ENCODE peak calls at places on chromosomes 7 and 10, in six cellular contexts. E is AG04450, A is thoracic aorta, K is tibial artery, I is SK-N-SH, R is esophagus muscularis mucosa. O is an unnamed sample. For H3K9me3, the result is how much of the 10 kb centered on the place peaks cover.

GRCh38 chr7:138864667-138865066 is 66.7 kb upstream of the ATP6V0A4 start:
- DNase-seq in E (peak), A (no peak), K (no peak), I (no peak), R (no peak), O (no peak)

GRCh38 chr7:94355389-94355788 is 39.3 kb upstream of the COL1A2 start:
- DNase-seq in E (no peak), A (no peak), K (no peak), I (no peak), R (no peak), O (no peak)

GRCh38 chr10:29344073-29344820 is 55.4 kb downstream of the LYZL1 start:
- DNase-seq in E (no peak), A (no peak), K (no peak), I (no peak), R (no peak), O (no peak)

GRCh38 chr10:112955736-112956421 is 5.8 kb downstream of the TCF7L2 start:
- DNase-seq in E (peak), A (no peak), K (no peak), I (no peak), R (no peak), O (no peak)

GRCh38 chr7:34107306-34107705 is 202.0 kb downstream of the BMPER start:
- DNase-seq in E (no peak), A (no peak), K (peak), I (no peak), R (no peak), O (no peak)

GRCh38 chr7:131107343-131108211 is 220.1 kb upstream of the MKLN1 start:
- DNase-seq in E (no peak), A (peak), K (peak), I (peak), R (peak), O (peak)

GRCh38 chr10:11161910-11162309 is 144.2 kb downstream of the CELF2 start:
- DNase-seq in E (no peak), A (no peak), K (no peak), I (no peak), R (no peak), O (no peak)

GRCh38 chr7:6375346-6376101 is 72.2 kb downstream of the DAGLB start:
- DNase-seq in E (no peak), A (no peak), K (no peak), I (no peak), R (no peak), O (no peak)

GRCh38 chr7:157729566-157729965 is 392.8 kb downstream of the DNAJB6 start:
- DNase-seq in E (no peak), A (no peak), K (no peak), I (no peak), R (no peak), O (no peak)

GRCh38 chr10:98619446-98619845 is 172.7 kb upstream of the HPS1 start:
- DNase-seq in E (no peak), A (no peak), K (no peak), I (no peak), R (no peak), O (no peak)

GRCh38 chr10:87750001-87750651 is 67.9 kb downstream of the ATAD1 start:
- DNase-seq in E (peak), A (no peak), K (no peak), I (no peak), R (no peak), O (no peak)

GRCh38 chr7:36357054-36357453 is 32.6 kb upstream of the ANLN start:
- DNase-seq in E (no peak), A (no peak), K (no peak), I (no peak), R (no peak), O (no peak)

GRCh38 chr10:21174670-21175495 is 277.8 kb upstream of the NEBL start:
- DNase-seq in E (no peak), A (no peak), K (no peak), I (no peak), R (no peak), O (no peak)

GRCh38 chr10:78177431-78178185 is 143.9 kb downstream of the RPS24 start:
- DNase-seq in E (no peak), A (no peak), K (no peak), I (no peak), R (no peak), O (peak)

GRCh38 chr10:86110156-86110786 is 256.3 kb downstream of the GRID1 start:
- DNase-seq in E (no peak), A (no peak), K (no peak), I (no peak), R (no peak), O (no peak)

GRCh38 chr10:93398528-93398927 is 83.6 kb downstream of the MYOF start:
- DNase-seq in E (no peak), A (no peak), K (no peak), I (no peak), R (no peak), O (no peak)

GRCh38 chr7:84247591-84247990 is 53.0 kb upstream of the SEMA3A start:
- DNase-seq in E (no peak), A (no peak), K (no peak), I (no peak), R (no peak), O (no peak)

GRCh38 chr10:47366731-47367460 is 17.2 kb downstream of the ZNF488 start:
- DNase-seq in E (no peak), A (no peak), K (no peak), I (no peak), R (no peak), O (no peak)

GRCh38 chr10:63651864-63652263 is 130.7 kb downstream of the REEP3 start:
- DNase-seq in E (no peak), A (no peak), K (no peak), I (peak), R (no peak), O (no peak)

GRCh38 chr10:98636921-98637329 is 190.2 kb upstream of the HPS1 start:
- DNase-seq in E (no peak), A (no peak), K (no peak), I (no peak), R (no peak), O (no peak)

GRCh38 chr7:143042159-143042820 is 9.9 kb upstream of the OR6V1 start:
- DNase-seq in E (no peak), A (no peak), K (no peak), I (no peak), R (no peak), O (no peak)

GRCh38 chr7:2821842-2822507 is 22.1 kb downstream of the GNA12 start:
- DNase-seq in E (peak), A (no peak), K (no peak), I (no peak), R (no peak), O (no peak)

GRCh38 chr7:97871659-97872024 is 566 bp downstream of the ASNS start:
- DNase-seq in E (no peak), A (no peak), K (no peak), I (no peak), R (no peak), O (no peak)

GRCh38 chr10:3481496-3481895 is 303.5 kb downstream of the KLF6 start:
- DNase-seq in E (no peak), A (no peak), K (no peak), I (no peak), R (no peak), O (no peak)

GRCh38 chr10:6327906-6328707 is 125.4 kb downstream of the PFKFB3 start:
- DNase-seq in E (no peak), A (no peak), K (no peak), I (no peak), R (no peak), O (no peak)

GRCh38 chr7:16644624-16644986 is 949 bp downstream of the ANKMY2 start:
- DNase-seq in E (no peak), A (no peak), K (peak), I (no peak), R (no peak), O (peak)

GRCh38 chr10:117092386-117092785 is 45.7 kb downstream of the VAX1 start:
- DNase-seq in E (no peak), A (no peak), K (no peak), I (no peak), R (no peak), O (no peak)

GRCh38 chr7:38451840-38452239 is 178.4 kb upstream of the TARP start:
- DNase-seq in E (no peak), A (no peak), K (no peak), I (peak), R (no peak), O (no peak)

GRCh38 chr10:71187600-71187999 is 24.8 kb upstream of the UNC5B start:
- DNase-seq in E (no peak), A (no peak), K (peak), I (no peak), R (no peak), O (no peak)

GRCh38 chr10:3811331-3811870 is 26.4 kb upstream of the KLF6 start:
- DNase-seq in E (no peak), A (no peak), K (no peak), I (no peak), R (peak), O (no peak)

GRCh38 chr10:95655571-95656290 is 780 bp downstream of the ALDH18A1 start:
- DNase-seq in E (no peak), A (no peak), K (no peak), I (peak), R (peak), O (no peak)

DNA sequence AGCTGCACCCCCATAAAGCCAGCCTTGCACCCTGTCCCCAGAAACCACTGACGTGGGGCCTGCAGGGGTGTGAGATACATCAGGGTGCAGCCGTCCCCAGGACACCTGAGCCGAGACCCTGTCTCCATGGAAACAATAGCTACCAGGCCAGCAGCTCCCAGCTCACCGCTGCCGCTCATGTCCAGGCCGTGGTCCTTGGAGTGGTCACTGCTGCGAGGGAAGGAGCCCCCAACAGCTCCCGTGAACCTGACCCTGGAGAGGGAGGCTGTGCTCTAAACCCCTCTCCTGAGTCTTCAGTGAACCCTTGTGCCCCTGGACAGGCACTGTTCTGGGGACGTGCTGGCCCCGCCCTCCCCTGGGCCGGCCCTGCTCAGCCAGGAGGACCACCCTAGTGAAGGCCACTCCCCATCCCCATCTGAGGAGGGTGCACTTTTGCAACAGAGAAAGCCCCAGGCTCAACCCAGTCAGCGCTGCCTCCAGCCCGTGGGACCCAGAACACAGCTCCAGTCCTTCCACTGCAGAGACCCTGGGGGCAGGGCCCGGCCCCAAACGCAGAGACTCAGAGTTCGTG is 19.6 kb upstream of the INPP5A start:
- DNase-seq in E (no peak), A (no peak), K (peak), I (no peak), R (no peak), O (peak)
- H3K27ac ChIP-seq in E (peak), A (peak), K (peak), I (peak), R (peak), O (peak)

GRCh38 chr7:64113981-64114380 is 68.7 kb downstream of the ZNF727 start:
- DNase-seq in E (no peak), A (no peak), K (no peak), I (no peak), R (no peak), O (no peak)

GRCh38 chr7:64114791-64115190 is 69.6 kb downstream of the ZNF727 start:
- DNase-seq in E (no peak), A (no peak), K (no peak), I (no peak), R (no peak), O (no peak)
- H3K9me3 ChIP-seq in E (half or more), A (under half), K (under half), I (under half), R (under half), O (under half)

GRCh38 chr10:60853672-60854071 is 75.4 kb downstream of the CDK1 start:
- DNase-seq in E (no peak), A (no peak), K (no peak), I (no peak), R (no peak), O (no peak)

GRCh38 chr10:60856405-60856804 is 78.1 kb downstream of the CDK1 start:
- DNase-seq in E (no peak), A (no peak), K (no peak), I (no peak), R (no peak), O (no peak)

GRCh38 chr10:60849762-60850161 is 71.5 kb downstream of the CDK1 start:
- DNase-seq in E (no peak), A (no peak), K (no peak), I (no peak), R (no peak), O (no peak)

GRCh38 chr10:60849217-60849616 is 70.9 kb downstream of the CDK1 start:
- DNase-seq in E (no peak), A (no peak), K (no peak), I (no peak), R (no peak), O (no peak)

DNA sequence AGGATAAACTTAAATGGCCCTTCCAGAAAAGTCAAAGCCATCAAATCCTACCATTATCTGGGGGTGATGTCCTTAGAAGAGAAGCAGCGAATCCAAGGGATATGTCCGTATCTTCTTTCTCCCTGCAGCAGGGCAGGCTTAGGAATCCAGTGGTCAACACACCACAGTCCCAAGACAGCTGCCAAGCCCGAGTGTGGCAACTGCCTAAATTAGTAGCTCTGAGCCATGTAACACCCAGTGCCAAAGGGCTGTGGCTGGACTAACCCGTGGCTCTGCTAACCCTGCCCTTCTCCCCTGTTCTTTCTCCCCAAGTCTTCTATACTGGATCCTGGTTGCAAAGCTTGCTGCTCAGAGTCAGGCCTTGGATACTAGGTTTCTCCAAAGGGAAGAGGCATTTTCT is 74.8 kb downstream of the CDK1 start:
- DNase-seq in E (no peak), A (no peak), K (no peak), I (no peak), R (no peak), O (no peak)
- H3K27ac ChIP-seq in E (no peak), A (no peak), K (peak), I (no peak), R (no peak), O (no peak)

GRCh38 chr10:36946598-36946997 is 178.8 kb upstream of the ANKRD30A start:
- DNase-seq in E (no peak), A (no peak), K (no peak), I (no peak), R (no peak), O (no peak)
- H3K9me3 ChIP-seq in E (under half), A (under half), K (under half), I (under half), R (under half), O (under half)

DNA sequence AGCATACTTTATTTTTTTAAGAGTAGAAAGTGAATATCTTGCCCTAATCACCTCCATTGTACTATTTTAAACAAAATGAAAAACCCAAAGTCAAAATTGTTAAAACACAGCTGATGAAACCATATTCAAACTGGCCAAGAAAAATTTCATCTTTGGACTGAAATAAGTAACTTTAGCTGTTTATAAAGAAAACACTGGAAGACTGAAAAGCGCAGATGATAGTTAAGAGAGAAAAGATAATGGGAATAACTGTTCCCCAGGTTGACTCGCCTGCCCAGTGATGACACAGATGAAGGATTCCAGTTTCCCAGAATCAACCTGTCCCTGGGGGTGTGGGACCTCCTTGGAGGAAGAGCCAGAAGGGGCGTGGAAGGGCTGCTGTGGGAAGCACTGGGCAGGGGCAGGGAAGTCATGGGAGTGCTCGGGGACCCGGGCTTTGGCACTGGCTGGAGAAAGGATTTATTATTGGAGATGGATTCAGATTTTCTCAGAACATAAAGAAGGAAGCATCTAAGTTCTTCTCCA is 43.1 kb downstream of the DENND2A start:
- DNase-seq in E (no peak), A (no peak), K (no peak), I (no peak), R (no peak), O (no peak)
- H3K27ac ChIP-seq in E (peak), A (no peak), K (no peak), I (no peak), R (peak), O (no peak)

GRCh38 chr10:45315508-45315907 is at the start of gene OR13A1:
- DNase-seq in E (no peak), A (no peak), K (no peak), I (no peak), R (no peak), O (no peak)
- H3K9me3 ChIP-seq in E (under half), A (under half), K (under half), I (under half), R (under half), O (under half)

GRCh38 chr10:61836233-61836887 is 65.1 kb upstream of the ARID5B start:
- DNase-seq in E (no peak), A (no peak), K (no peak), I (no peak), R (no peak), O (no peak)
- H3K27ac ChIP-seq in E (no peak), A (peak), K (peak), I (peak), R (peak), O (peak)

DNA sequence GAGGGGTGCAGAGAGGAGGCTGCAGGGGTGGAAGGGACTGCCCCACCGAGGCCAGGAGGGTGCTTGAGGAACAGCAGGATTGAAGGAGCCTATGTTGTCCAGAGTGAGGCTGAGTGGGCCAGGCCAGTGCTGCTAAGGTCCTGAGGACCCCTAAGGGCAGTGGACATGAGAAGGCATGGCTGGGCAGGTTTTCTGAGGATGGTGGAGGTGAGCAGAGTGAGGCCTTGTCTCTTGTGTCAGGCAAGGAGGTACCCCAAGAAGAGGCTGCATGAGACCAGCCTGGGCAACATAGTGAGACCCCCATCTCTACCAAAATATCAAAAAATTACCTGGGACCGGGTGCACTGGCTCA is 5.2 kb downstream of the SH2B2 start:
- DNase-seq in E (no peak), A (no peak), K (no peak), I (no peak), R (no peak), O (no peak)
- H3K9me3 ChIP-seq in E (under half), A (under half), K (under half), I (under half), R (under half), O (under half)

DNA sequence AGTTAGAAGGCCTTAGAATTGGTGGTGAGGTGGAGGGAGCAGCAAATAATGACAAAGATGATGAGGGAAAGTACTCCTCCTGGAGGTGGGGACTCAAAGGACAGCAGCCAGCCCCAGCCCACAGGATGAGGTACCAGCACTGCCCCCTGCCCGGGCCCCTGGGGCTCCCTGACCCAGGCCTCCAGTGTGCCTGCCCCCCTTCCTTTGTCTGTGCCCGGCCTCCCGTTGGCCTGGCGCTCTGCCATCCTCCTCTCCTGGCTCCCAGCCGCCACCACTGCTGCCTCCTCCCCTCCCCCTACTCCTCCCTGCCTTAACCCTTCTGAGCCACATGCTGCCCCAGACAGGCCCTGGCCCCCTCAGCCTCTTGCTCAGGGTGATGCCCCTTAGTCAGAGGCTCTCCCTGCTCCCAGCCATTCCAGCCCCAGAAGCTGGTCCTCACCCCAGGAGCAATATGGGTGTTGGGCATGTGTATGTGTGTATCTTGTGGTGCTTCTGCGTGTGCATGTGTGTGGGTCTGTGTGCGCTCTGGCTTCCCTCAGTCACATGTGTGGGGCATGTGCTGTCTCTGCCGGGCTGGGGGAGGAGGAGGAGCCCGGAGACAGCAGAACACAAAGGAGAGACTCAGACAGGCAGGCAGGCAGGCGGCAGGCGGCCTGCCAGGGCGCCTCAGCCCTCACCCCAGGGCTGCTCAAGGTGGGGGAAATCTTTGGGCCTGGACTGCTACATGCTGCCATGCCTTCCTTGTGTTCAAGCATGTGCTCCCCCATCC is 2.6 kb downstream of the LDB1 start:
- DNase-seq in E (peak), A (peak), K (peak), I (peak), R (no peak), O (peak)
- H3K27ac ChIP-seq in E (peak), A (peak), K (peak), I (peak), R (peak), O (peak)

O was measured in left lung.